ENCODE peak calls at places on chromosomes 5 and 9, in four cellular contexts. X, K, D and U are unnamed samples.

GRCh38 chr9:14713187-14713799 is 9.2 kb downstream of the CER1 start:
- DNase-seq in X (no peak), K (no peak), D (no peak), U (no peak)

GRCh38 chr5:181281077-181281983 is 20.4 kb upstream of the TRIM52 start:
- DNase-seq in X (no peak), K (no peak), D (peak; percentile 97), U (no peak)

GRCh38 chr9:87382902-87383301 is 114.8 kb upstream of the DAPK1 start:
- DNase-seq in X (no peak), K (no peak), D (peak; percentile 65), U (no peak)

GRCh38 chr5:1099931-1100651 is 11.8 kb downstream of the SLC12A7 start:
- DNase-seq in X (no peak), K (no peak), D (no peak), U (no peak)

GRCh38 chr9:16221350-16221749 is 649.1 kb downstream of the BNC2 start:
- DNase-seq in X (peak; percentile 42), K (no peak), D (no peak), U (no peak)

GRCh38 chr5:73464016-73464745 is 15.6 kb upstream of the FOXD1 start:
- DNase-seq in X (peak; percentile 43), K (no peak), D (no peak), U (no peak)

GRCh38 chr9:89433826-89434225 is 64.1 kb downstream of the SEMA4D start:
- DNase-seq in X (no peak), K (no peak), D (no peak), U (no peak)

GRCh38 chr5:170572453-170572852 is 68.6 kb downstream of the KCNIP1 start:
- DNase-seq in X (no peak), K (no peak), D (no peak), U (no peak)

GRCh38 chr5:152987156-152987555 is 503.3 kb upstream of the GRIA1 start:
- DNase-seq in X (no peak), K (no peak), D (no peak), U (no peak)

GRCh38 chr5:134813407-134813806 is 32.4 kb upstream of the C5orf24 start:
- DNase-seq in X (no peak), K (no peak), D (no peak), U (no peak)

GRCh38 chr9:131668439-131669233 is 71.2 kb downstream of the RAPGEF1 start:
- DNase-seq in X (no peak), K (no peak), D (peak; percentile 61), U (no peak)

GRCh38 chr5:68757813-68758212 is 336.0 kb upstream of the SLC30A5 start:
- DNase-seq in X (no peak), K (no peak), D (no peak), U (no peak)

GRCh38 chr5:118224546-118224945 is 763.8 kb downstream of the DTWD2 start:
- DNase-seq in X (no peak), K (no peak), D (no peak), U (no peak)

GRCh38 chr5:177447611-177448243 is 1.1 kb downstream of the PRR7 start:
- DNase-seq in X (peak; percentile 69), K (peak; percentile 83), D (peak; percentile 67), U (peak; percentile 92)

GRCh38 chr9:115391166-115391825 is 273.3 kb upstream of the TNC start:
- DNase-seq in X (no peak), K (no peak), D (no peak), U (no peak)

GRCh38 chr5:45038366-45038987 is 229.7 kb downstream of the MRPS30 start:
- DNase-seq in X (no peak), K (no peak), D (peak; percentile 0), U (peak; percentile 47)

GRCh38 chr5:82821978-82822927 is 254.9 kb downstream of the TMEM167A start:
- DNase-seq in X (no peak), K (no peak), D (no peak), U (no peak)

GRCh38 chr9:111645806-111646205 is 14.7 kb downstream of the DNAJC25 start:
- DNase-seq in X (no peak), K (no peak), D (peak; percentile 8), U (no peak)

GRCh38 chr5:54229041-54229780 is 81.2 kb downstream of the ARL15 start:
- DNase-seq in X (peak; percentile 72), K (peak; percentile 6), D (peak; percentile 61), U (peak; percentile 26)

GRCh38 chr5:31273631-31274378 is 80.3 kb downstream of the CDH6 start:
- DNase-seq in X (no peak), K (no peak), D (peak; percentile 5), U (no peak)

GRCh38 chr9:596701-597100 is 244.8 kb upstream of the DMRT1 start:
- DNase-seq in X (no peak), K (no peak), D (no peak), U (no peak)

GRCh38 chr5:127872494-127872893 is 169.3 kb downstream of the CCDC192 start:
- DNase-seq in X (no peak), K (no peak), D (no peak), U (no peak)

GRCh38 chr5:172715931-172716682 is 54.9 kb downstream of the DUSP1 start:
- DNase-seq in X (no peak), K (no peak), D (no peak), U (no peak)

GRCh38 chr5:139141841-139142240 is 56.3 kb downstream of the SIL1 start:
- DNase-seq in X (peak; percentile 71), K (no peak), D (peak; percentile 85), U (peak; percentile 42)

GRCh38 chr9:137275937-137276756 is 1.4 kb upstream of the TOR4A start:
- DNase-seq in X (peak; percentile 30), K (no peak), D (no peak), U (no peak)

GRCh38 chr5:94615843-94616242 is 2.6 kb downstream of the KIAA0825 start:
- DNase-seq in X (no peak), K (no peak), D (no peak), U (no peak)

GRCh38 chr9:19788152-19788551 is 685 bp downstream of the SLC24A2 start:
- DNase-seq in X (no peak), K (peak; percentile 52), D (no peak), U (no peak)

GRCh38 chr9:34428325-34428958 is 29.9 kb downstream of the FAM219A start:
- DNase-seq in X (no peak), K (no peak), D (no peak), U (peak; percentile 22)

GRCh38 chr5:179306191-179307005 is 38.9 kb downstream of the ADAMTS2 start:
- DNase-seq in X (peak; percentile 3), K (no peak), D (no peak), U (no peak)

GRCh38 chr9:132546148-132547051 is 36.0 kb upstream of the BARHL1 start:
- DNase-seq in X (peak; percentile 40), K (no peak), D (peak; percentile 12), U (no peak)